ENCODE peak calls at places on chromosomes 1 and 21, in four cellular contexts. R is cardiac fibroblast, L is GM10248, H is progenitor cell of endocrine pancreas. U is an unnamed sample.

GRCh38 chr1:214670098-214670497 is 67.1 kb downstream of the CENPF start:
- DNase-seq in R (peak), L (no peak), H (no peak), U (no peak)

GRCh38 chr21:44415073-44416025 is 40.0 kb upstream of the LRRC3 start:
- DNase-seq in R (no peak), L (no peak), H (no peak), U (no peak)

GRCh38 chr1:70038025-70038424 is 167.4 kb downstream of the LRRC40 start:
- DNase-seq in R (peak), L (no peak), H (no peak), U (no peak)

GRCh38 chr1:182404764-182405163 is 4.3 kb upstream of the TEDDM1 start:
- DNase-seq in R (no peak), L (no peak), H (no peak), U (no peak)

GRCh38 chr1:208090776-208091291 is 153.3 kb downstream of the PLXNA2 start:
- DNase-seq in R (no peak), L (no peak), H (no peak), U (no peak)

GRCh38 chr1:109579496-109579895 is 31.1 kb downstream of the GNAI3 start:
- DNase-seq in R (no peak), L (no peak), H (no peak), U (no peak)

GRCh38 chr21:41446571-41446970 is 20.5 kb downstream of the MX1 start:
- DNase-seq in R (no peak), L (no peak), H (no peak), U (no peak)

GRCh38 chr1:113217447-113218208 is 144.6 kb downstream of the LRIG2 start:
- DNase-seq in R (no peak), L (no peak), H (no peak), U (no peak)

GRCh38 chr1:35644204-35644603 is 2.9 kb upstream of the PSMB2 start:
- DNase-seq in R (no peak), L (no peak), H (no peak), U (no peak)

GRCh38 chr21:46435786-46436227 is 22.9 kb upstream of the DIP2A start:
- DNase-seq in R (no peak), L (no peak), H (no peak), U (no peak)

GRCh38 chr21:38716088-38716487 is 89.6 kb upstream of the ETS2 start:
- DNase-seq in R (no peak), L (no peak), H (no peak), U (no peak)

U was measured in GM19239.